ENCODE peak calls at places on chromosomes 12 and 14, in six cellular contexts. B, W, H, J, M and N are unnamed samples.

GRCh38 chr14:79395061-79395460 is 816.2 kb downstream of the DIO2 start:
- DNase-seq in B (peak), W (peak), H (no peak), J (no peak), M (no peak), N (no peak)

GRCh38 chr12:14263742-14264141 is 101.7 kb upstream of the ATF7IP start:
- DNase-seq in B (no peak), W (no peak), H (no peak), J (no peak), M (no peak), N (no peak)

GRCh38 chr12:106581543-106582263 is 1.1 kb upstream of the RFX4 start:
- DNase-seq in B (peak), W (peak), H (no peak), J (peak), M (no peak), N (no peak)

GRCh38 chr14:63387691-63388090 is 69.0 kb upstream of the GPHB5 start:
- DNase-seq in B (no peak), W (no peak), H (no peak), J (no peak), M (no peak), N (no peak)

GRCh38 chr14:68951051-68951797 is 27.9 kb downstream of the ACTN1 start:
- DNase-seq in B (peak), W (peak), H (no peak), J (no peak), M (no peak), N (no peak)

GRCh38 chr12:58247633-58248032 is 306.3 kb downstream of the ATP23 start:
- DNase-seq in B (peak), W (no peak), H (no peak), J (no peak), M (no peak), N (no peak)

GRCh38 chr14:73277376-73277775 is 40.1 kb downstream of the PAPLN start:
- DNase-seq in B (no peak), W (no peak), H (no peak), J (no peak), M (no peak), N (no peak)

GRCh38 chr12:98229539-98229921 is 285.9 kb upstream of the TMPO start:
- DNase-seq in B (no peak), W (no peak), H (no peak), J (no peak), M (no peak), N (no peak)

GRCh38 chr14:63901434-63902085 is 48.8 kb downstream of the SYNE2 start:
- DNase-seq in B (peak), W (peak), H (no peak), J (no peak), M (no peak), N (peak)

GRCh38 chr12:67624355-67624754 is 24.2 kb upstream of the DYRK2 start:
- DNase-seq in B (no peak), W (no peak), H (no peak), J (no peak), M (no peak), N (no peak)

GRCh38 chr14:65879218-65880009 is 466.9 kb downstream of the FUT8 start:
- DNase-seq in B (peak), W (peak), H (no peak), J (no peak), M (no peak), N (no peak)

GRCh38 chr12:98146043-98146442 is 369.3 kb upstream of the TMPO start:
- DNase-seq in B (no peak), W (no peak), H (no peak), J (no peak), M (no peak), N (no peak)

GRCh38 chr14:92492261-92492660 is 21.3 kb upstream of the RIN3 start:
- DNase-seq in B (no peak), W (no peak), H (no peak), J (no peak), M (no peak), N (no peak)

GRCh38 chr14:91380610-91381371 is 36.8 kb downstream of the CCDC88C start:
- DNase-seq in B (no peak), W (peak), H (no peak), J (no peak), M (no peak), N (no peak)

GRCh38 chr12:102957339-102958050 is at the start of gene ASCL1:
- DNase-seq in B (peak), W (peak), H (no peak), J (peak), M (no peak), N (no peak)

GRCh38 chr14:101776315-101776714 is 14.8 kb downstream of the PPP2R5C start:
- DNase-seq in B (no peak), W (no peak), H (no peak), J (no peak), M (no peak), N (no peak)

GRCh38 chr12:4193821-4194220 is 79.7 kb upstream of the CCND2 start:
- DNase-seq in B (no peak), W (no peak), H (no peak), J (no peak), M (no peak), N (no peak)

GRCh38 chr12:132222808-132223173 is 78.5 kb downstream of the NOC4L start:
- DNase-seq in B (no peak), W (no peak), H (no peak), J (no peak), M (no peak), N (peak)

GRCh38 chr14:105851716-105852377 is 325.5 kb downstream of the TMEM121 start:
- DNase-seq in B (no peak), W (no peak), H (no peak), J (peak), M (no peak), N (no peak)

GRCh38 chr14:96617635-96618034 is 115.5 kb downstream of the PAPOLA start:
- DNase-seq in B (no peak), W (no peak), H (no peak), J (no peak), M (no peak), N (no peak)

GRCh38 chr12:3122841-3123678 is 45.9 kb downstream of the TSPAN9 start:
- DNase-seq in B (peak), W (peak), H (no peak), J (no peak), M (no peak), N (no peak)

GRCh38 chr12:126191037-126191891 is 1126.0 kb downstream of the AACS start:
- DNase-seq in B (no peak), W (peak), H (no peak), J (peak), M (no peak), N (no peak)

GRCh38 chr12:122951406-122951805 is 14.9 kb downstream of the ABCB9 start:
- DNase-seq in B (peak), W (no peak), H (no peak), J (no peak), M (no peak), N (no peak)

GRCh38 chr12:124592481-124593160 is 25.2 kb upstream of the NCOR2 start:
- DNase-seq in B (no peak), W (no peak), H (no peak), J (no peak), M (no peak), N (no peak)

GRCh38 chr12:70784042-70784668 is 136.4 kb downstream of the PTPRR start:
- DNase-seq in B (no peak), W (no peak), H (no peak), J (no peak), M (no peak), N (no peak)

GRCh38 chr14:99330316-99331240 is 58.6 kb upstream of the BCL11B start:
- DNase-seq in B (no peak), W (no peak), H (no peak), J (no peak), M (no peak), N (no peak)

GRCh38 chr12:22190-22529 is 44.4 kb upstream of the IQSEC3 start:
- DNase-seq in B (no peak), W (no peak), H (no peak), J (no peak), M (no peak), N (no peak)

GRCh38 chr12:93440043-93440835 is 1.5 kb downstream of the UBE2N start:
- DNase-seq in B (no peak), W (no peak), H (no peak), J (no peak), M (no peak), N (no peak)

GRCh38 chr14:50083467-50084337 is 32.7 kb downstream of the VCPKMT start:
- DNase-seq in B (no peak), W (no peak), H (peak), J (no peak), M (peak), N (no peak)

GRCh38 chr14:101480747-101481530 is 80.4 kb upstream of the DIO3 start:
- DNase-seq in B (no peak), W (peak), H (no peak), J (peak), M (no peak), N (no peak)

GRCh38 chr12:57632898-57633825 is at the start of gene B4GALNT1:
- DNase-seq in B (peak), W (peak), H (peak), J (peak), M (peak), N (peak)

GRCh38 chr14:70981005-70981952 is 74.0 kb downstream of the PCNX1 start:
- DNase-seq in B (no peak), W (no peak), H (no peak), J (no peak), M (no peak), N (peak)

GRCh38 chr14:101521306-101521935 is 39.9 kb upstream of the DIO3 start:
- DNase-seq in B (no peak), W (no peak), H (no peak), J (no peak), M (no peak), N (no peak)

GRCh38 chr12:12645485-12645884 is 33.8 kb downstream of the CREBL2 start:
- DNase-seq in B (peak), W (peak), H (peak), J (no peak), M (peak), N (peak)

GRCh38 chr14:55221968-55222367 is 30.6 kb upstream of the DLGAP5 start:
- DNase-seq in B (no peak), W (no peak), H (no peak), J (no peak), M (no peak), N (no peak)

GRCh38 chr14:35400707-35401421 is 3.7 kb downstream of the NFKBIA start:
- DNase-seq in B (no peak), W (peak), H (peak), J (no peak), M (no peak), N (no peak)

GRCh38 chr12:108087900-108088299 is 41.2 kb upstream of the WSCD2 start:
- DNase-seq in B (no peak), W (no peak), H (no peak), J (no peak), M (no peak), N (no peak)

GRCh38 chr14:104589338-104590195 is 10.0 kb downstream of the C14orf180 start:
- DNase-seq in B (no peak), W (no peak), H (no peak), J (no peak), M (no peak), N (no peak)

GRCh38 chr12:46266869-46267617 is 1.8 kb downstream of the SLC38A1 start:
- DNase-seq in B (peak), W (peak), H (peak), J (peak), M (peak), N (peak)

GRCh38 chr12:57845478-57846284 is 848 bp downstream of the CTDSP2 start:
- DNase-seq in B (peak), W (peak), H (peak), J (peak), M (peak), N (no peak)